ENCODE peak calls at places on chromosomes 1 and 21, in seven cellular contexts. G is BE2C; U is naive thymus-derived CD4-positive, alpha-beta T cell; P is fibroblast of the aortic adventitia; D is stomach; X is K562; C is astrocyte of the spinal cord. B is an unnamed sample.

GRCh38 chr21:45905196-45905595 is 76.4 kb upstream of the COL6A1 start:
- DNase-seq in G (no peak), U (no peak), P (no peak), D (no peak), X (no peak), C (no peak), B (no peak)

GRCh38 chr1:6859415-6860343 is 74.4 kb downstream of the CAMTA1 start:
- DNase-seq in G (no peak), U (no peak), P (peak), D (no peak), X (no peak), C (peak), B (no peak)

GRCh38 chr1:116122955-116123757 is 12.0 kb downstream of the MAB21L3 start:
- DNase-seq in G (no peak), U (no peak), P (peak), D (peak), X (no peak), C (peak), B (no peak)

GRCh38 chr1:86788300-86789206 is 84.2 kb downstream of the SH3GLB1 start:
- DNase-seq in G (no peak), U (no peak), P (peak), D (no peak), X (no peak), C (peak), B (peak)

GRCh38 chr1:215651867-215652266 is 84.8 kb downstream of the KCTD3 start:
- DNase-seq in G (no peak), U (no peak), P (no peak), D (no peak), X (no peak), C (no peak), B (no peak)

GRCh38 chr1:54768093-54768492 is 3.8 kb upstream of the PARS2 start:
- DNase-seq in G (peak), U (no peak), P (peak), D (peak), X (no peak), C (no peak), B (no peak)

GRCh38 chr21:34707876-34708325 is 39.1 kb downstream of the CLIC6 start:
- DNase-seq in G (no peak), U (peak), P (no peak), D (no peak), X (no peak), C (no peak), B (no peak)

GRCh38 chr1:240282061-240282830 is 190.6 kb downstream of the FMN2 start:
- DNase-seq in G (no peak), U (no peak), P (peak), D (peak), X (no peak), C (no peak), B (no peak)

GRCh38 chr1:110242062-110242461 is 31.9 kb downstream of the KCNC4 start:
- DNase-seq in G (no peak), U (no peak), P (no peak), D (no peak), X (no peak), C (no peak), B (no peak)

GRCh38 chr1:89831462-89832113 is 10.8 kb downstream of the LRRC8D start:
- DNase-seq in G (no peak), U (no peak), P (no peak), D (no peak), X (no peak), C (no peak), B (no peak)

GRCh38 chr21:33978585-33978984 is 63.0 kb upstream of the ATP5PO start:
- DNase-seq in G (no peak), U (no peak), P (no peak), D (no peak), X (no peak), C (no peak), B (no peak)

GRCh38 chr21:14877581-14878228 is 187.1 kb downstream of the NRIP1 start:
- DNase-seq in G (no peak), U (no peak), P (peak), D (no peak), X (no peak), C (peak), B (no peak)

GRCh38 chr21:14875186-14875585 is 189.6 kb downstream of the NRIP1 start:
- DNase-seq in G (no peak), U (no peak), P (no peak), D (no peak), X (no peak), C (no peak), B (no peak)

GRCh38 chr21:14876464-14876863 is 188.3 kb downstream of the NRIP1 start:
- DNase-seq in G (no peak), U (no peak), P (no peak), D (no peak), X (no peak), C (no peak), B (no peak)

GRCh38 chr21:14874379-14874778 is 190.4 kb downstream of the NRIP1 start:
- DNase-seq in G (no peak), U (no peak), P (no peak), D (no peak), X (no peak), C (no peak), B (no peak)

DNA sequence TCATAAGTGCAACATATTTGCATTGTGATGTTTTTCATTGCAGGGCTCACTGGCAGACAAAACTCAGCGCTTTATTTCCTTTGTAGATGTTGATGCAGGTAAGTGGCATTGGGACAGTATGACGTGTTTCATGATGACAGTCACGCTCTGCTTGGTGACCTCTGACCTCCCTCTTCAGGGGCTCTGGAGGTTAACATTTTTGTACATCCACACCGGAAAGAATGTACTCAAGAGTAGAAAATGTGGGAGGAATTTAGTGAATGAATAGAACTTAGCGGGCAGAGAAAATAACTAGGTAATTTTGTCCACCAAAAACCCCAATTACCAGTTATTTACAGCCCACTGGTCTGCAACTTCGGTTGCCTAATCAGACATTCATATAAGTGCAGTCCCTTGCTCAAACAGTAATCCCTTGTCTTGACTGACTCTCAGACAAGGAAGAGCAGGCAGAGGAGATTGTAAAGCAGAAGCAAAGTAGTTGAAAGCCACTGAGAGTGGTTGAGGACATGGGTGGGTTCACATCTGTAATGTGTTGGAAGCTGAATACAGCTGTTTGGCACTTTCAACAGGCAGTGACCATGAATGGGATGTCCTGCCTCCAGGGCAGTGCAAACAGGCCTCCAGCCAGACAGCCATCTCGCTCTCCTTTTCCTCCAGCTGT is 189.0 kb downstream of the NRIP1 start:
- DNase-seq in G (no peak), U (no peak), P (no peak), D (no peak), X (no peak), C (no peak), B (no peak)
- H3K4me3 ChIP-seq in G (no peak), U (no peak), P (no peak), D (no peak), X (no peak), C (no peak), B (no peak)

GRCh38 chr1:214310777-214311690 is 30.1 kb downstream of the SMYD2 start:
- DNase-seq in G (no peak), U (no peak), P (no peak), D (no peak), X (no peak), C (no peak), B (no peak)
- H3K4me3 ChIP-seq in G (no peak), U (peak), P (no peak), D (no peak), X (no peak), C (no peak), B (no peak)

DNA sequence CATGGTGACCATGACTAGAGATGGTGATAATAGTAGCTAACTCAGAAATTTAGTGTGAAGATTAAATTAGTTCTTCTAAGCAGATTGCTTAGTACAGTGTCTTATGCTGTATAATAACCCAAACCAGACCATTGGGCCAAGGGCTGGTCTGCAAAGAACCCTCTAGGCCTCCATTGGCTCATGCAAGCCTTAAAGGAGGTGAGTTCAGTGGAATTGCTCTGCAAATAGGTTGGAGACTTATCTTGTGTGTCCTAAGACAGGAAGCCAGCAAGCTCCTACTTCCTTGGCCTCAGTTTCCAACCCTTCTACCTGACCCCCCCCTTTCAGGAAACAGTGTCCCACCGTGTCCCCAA is 1.8 kb upstream of the MEF2D start:
- DNase-seq in G (no peak), U (no peak), P (peak), D (no peak), X (no peak), C (peak), B (no peak)
- H3K4me3 ChIP-seq in G (no peak), U (peak), P (no peak), D (peak), X (no peak), C (no peak), B (peak)

DNA sequence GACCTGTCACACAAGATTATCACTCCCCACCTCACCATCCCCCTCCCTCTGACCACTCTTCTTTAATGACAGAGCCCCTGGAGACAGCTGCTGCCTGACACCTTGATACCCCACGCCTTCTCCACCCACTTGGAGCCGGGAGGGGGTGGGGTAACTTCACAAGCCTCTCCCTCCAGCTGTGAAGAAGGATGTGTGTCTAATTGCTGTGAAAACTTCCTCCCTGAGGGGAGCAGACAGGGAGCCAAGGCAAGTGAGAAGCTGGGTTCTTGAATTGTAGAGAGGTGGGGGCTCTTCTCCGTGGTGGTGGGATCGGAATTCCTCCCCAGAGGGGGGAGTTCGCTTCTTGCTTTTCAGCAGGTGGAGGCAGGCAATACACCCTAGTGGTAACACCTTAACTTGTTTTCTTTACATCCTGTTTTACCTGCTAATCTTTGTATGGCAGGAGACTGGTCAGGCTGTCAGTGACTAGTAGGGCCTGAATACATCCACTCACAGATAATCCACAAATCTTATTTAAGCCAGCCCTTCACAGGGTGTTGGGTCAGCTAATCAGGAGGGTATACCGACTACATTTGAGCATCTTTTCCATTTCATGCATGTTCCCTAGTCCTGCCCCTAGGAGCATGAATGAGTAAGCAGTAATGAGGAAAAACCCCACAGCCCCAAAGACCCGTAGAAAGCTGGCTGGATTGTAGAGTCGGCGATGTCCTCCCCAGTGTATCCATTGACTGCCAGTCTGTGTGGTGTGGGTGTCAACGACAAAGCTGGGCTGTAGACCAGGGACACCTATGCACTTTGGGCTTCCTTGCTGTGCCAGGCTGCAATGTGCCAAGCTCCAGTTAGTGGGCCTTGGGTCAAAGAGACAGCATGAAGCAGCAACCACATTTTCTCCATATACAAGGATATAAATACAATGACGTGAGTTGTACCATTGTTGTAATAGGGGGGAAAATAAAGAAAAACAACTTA is 57.3 kb downstream of the NFASC start:
- DNase-seq in G (no peak), U (no peak), P (no peak), D (no peak), X (peak), C (no peak), B (no peak)
- H3K4me3 ChIP-seq in G (no peak), U (no peak), P (no peak), D (no peak), X (no peak), C (no peak), B (no peak)

GRCh38 chr1:207245124-207245523 is 76.4 kb upstream of the CD55 start:
- DNase-seq in G (no peak), U (peak), P (no peak), D (no peak), X (no peak), C (no peak), B (no peak)

GRCh38 chr1:207241164-207241934 is 80.1 kb upstream of the CD55 start:
- DNase-seq in G (no peak), U (no peak), P (peak), D (no peak), X (no peak), C (no peak), B (no peak)

GRCh38 chr1:207242911-207243310 is 78.6 kb upstream of the CD55 start:
- DNase-seq in G (no peak), U (no peak), P (no peak), D (no peak), X (no peak), C (no peak), B (no peak)

GRCh38 chr1:207243756-207244408 is 77.6 kb upstream of the CD55 start:
- DNase-seq in G (no peak), U (no peak), P (peak), D (no peak), X (no peak), C (peak), B (no peak)

DNA sequence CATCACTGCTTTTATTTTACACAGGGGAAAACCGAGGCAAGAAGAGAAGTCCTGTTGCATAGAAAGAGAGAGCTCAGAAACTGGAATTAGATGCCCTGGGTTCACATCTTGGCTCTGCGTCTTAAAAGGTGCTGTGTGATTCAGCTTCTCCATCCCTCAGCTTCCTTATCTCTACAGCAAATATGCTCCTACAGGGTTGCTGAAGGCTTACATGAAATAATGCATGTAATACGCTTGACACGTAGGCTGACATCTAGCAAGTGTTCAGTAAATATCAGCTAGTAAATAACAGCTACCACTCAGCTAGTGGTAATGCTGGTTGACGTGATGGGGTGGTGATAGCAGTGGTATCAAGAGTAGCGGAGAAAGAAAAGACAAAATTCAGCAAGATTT is 77.1 kb upstream of the CD55 start:
- DNase-seq in G (no peak), U (no peak), P (no peak), D (no peak), X (no peak), C (no peak), B (no peak)
- H3K4me3 ChIP-seq in G (no peak), U (no peak), P (no peak), D (no peak), X (no peak), C (no peak), B (no peak)

GRCh38 chr21:15728046-15728445 is 1.7 kb upstream of the USP25 start:
- DNase-seq in G (no peak), U (no peak), P (no peak), D (no peak), X (no peak), C (no peak), B (no peak)

GRCh38 chr21:15729674-15730483 is at the start of gene USP25:
- DNase-seq in G (peak), U (peak), P (peak), D (peak), X (peak), C (peak), B (peak)

GRCh38 chr21:15730484-15731242 is 881 bp downstream of the USP25 start:
- DNase-seq in G (no peak), U (peak), P (peak), D (no peak), X (peak), C (no peak), B (no peak)

GRCh38 chr21:15731243-15731613 is 1.4 kb downstream of the USP25 start:
- DNase-seq in G (no peak), U (no peak), P (peak), D (no peak), X (no peak), C (no peak), B (no peak)

DNA sequence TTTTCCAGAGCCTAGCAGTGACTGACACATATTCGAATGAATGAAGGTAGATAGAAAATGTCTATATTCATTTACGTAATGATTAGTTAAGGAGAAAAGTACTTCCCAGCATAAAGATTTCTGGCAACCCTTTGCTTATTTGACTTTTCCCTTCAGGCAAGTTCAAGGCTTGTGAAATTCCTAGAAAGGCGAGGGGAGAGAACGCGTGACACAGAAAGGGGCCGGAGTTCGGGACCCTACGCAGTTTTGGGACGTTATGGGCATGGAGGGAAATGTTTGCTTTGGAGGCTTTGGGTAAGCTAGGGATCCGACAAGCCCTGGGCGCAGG is 472 bp upstream of the USP25 start:
- DNase-seq in G (no peak), U (no peak), P (peak), D (no peak), X (no peak), C (no peak), B (no peak)
- H3K4me3 ChIP-seq in G (peak), U (peak), P (peak), D (peak), X (peak), C (peak), B (peak)

DNA sequence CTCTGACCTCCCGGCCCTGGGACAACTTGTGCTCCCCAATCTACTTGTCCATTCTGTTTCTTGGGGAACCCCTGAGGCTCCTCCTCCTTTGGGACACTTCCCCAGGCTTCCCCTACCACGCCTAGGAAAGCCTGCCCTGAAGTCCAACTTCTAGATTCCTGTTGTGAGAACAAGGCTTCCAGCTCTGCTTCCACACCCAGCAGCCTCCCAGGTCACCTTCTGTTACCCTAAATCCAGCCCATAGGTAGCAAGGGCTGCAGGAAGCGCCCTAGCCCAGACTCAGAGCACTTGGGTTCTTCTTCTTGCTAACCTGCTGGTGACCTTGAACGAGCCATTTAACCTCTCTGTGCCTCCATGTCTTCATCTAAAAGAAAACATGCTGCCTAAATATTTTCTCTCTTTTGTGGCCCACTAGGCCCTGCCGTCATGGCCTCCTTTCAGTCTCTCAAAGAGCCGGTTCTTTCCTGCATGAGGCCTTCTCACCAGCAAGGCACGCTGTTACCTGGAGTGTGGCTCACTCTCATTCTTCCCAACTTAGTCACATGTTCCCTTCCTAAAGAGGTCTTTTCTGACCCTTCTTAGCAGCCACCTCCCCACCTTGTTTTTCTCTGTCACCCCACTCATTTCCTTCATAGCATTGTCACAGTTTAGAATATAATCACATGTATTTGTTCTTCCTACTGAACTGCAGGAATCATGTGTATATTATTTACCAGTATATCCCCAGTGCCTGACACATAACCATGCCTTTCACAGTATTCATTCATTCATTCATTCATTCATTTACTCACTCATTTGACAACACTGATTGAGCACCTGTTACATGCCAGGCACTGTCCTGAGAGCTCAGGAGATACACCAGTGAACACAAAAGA is 1.4 kb downstream of the CAPN2 start:
- DNase-seq in G (no peak), U (no peak), P (no peak), D (no peak), X (peak), C (no peak), B (no peak)
- H3K4me3 ChIP-seq in G (peak), U (peak), P (peak), D (peak), X (peak), C (peak), B (peak)

B was measured in thoracic aorta.